ENCODE peak calls at places on chromosomes 13 and 19, in ten cellular contexts. E is spleen, I is heart left ventricle, K is stomach, F is uterus, J is right lobe of liver, G is IMR-90, Q is NB4, S is GM12878, Y is H54. U is an unnamed sample.

GRCh38 chr13:42899266-42899665 is 92.8 kb downstream of the EPSTI1 start:
- DNase-seq in I (no peak), Y (no peak), E (no peak), S (peak; percentile 12), K (no peak), J (no peak), G (no peak), Q (no peak), F (no peak), U (no peak)

GRCh38 chr13:99165753-99166587 is 34.7 kb upstream of the UBAC2 start:
- DNase-seq in S (no peak), K (no peak), I (no peak), E (no peak), Q (peak; percentile 25), G (no peak), Y (no peak), J (no peak), F (no peak), U (no peak)

GRCh38 chr13:40789275-40790231 is at the start of gene SLC25A15:
- DNase-seq in K (peak; percentile 87), G (peak; percentile 72), Q (peak; percentile 91), I (peak; percentile 90), J (peak; percentile 91), S (no peak), E (peak; percentile 95), F (peak; percentile 59), Y (peak; percentile 58), U (no peak)

GRCh38 chr19:32404213-32404938 is 1.2 kb upstream of the DPY19L3 start:
- DNase-seq in E (peak; percentile 81), F (no peak), Y (no peak), Q (peak; percentile 66), G (no peak), S (no peak), J (no peak), K (no peak), I (no peak), U (no peak)

GRCh38 chr13:110126391-110126961 is 180.5 kb downstream of the COL4A1 start:
- DNase-seq in K (no peak), E (no peak), J (no peak), Y (peak; percentile 84), S (no peak), G (peak; percentile 98), I (peak; percentile 74), Q (peak; percentile 59), F (peak; percentile 70), U (peak; percentile 91)

GRCh38 chr13:97934590-97934989 is 18.9 kb upstream of the IPO5 start:
- DNase-seq in J (no peak), Y (no peak), I (no peak), G (no peak), E (no peak), Q (no peak), K (no peak), F (no peak), S (no peak), U (no peak)

GRCh38 chr19:49809155-49809986 is 3.7 kb downstream of the FUZ start:
- DNase-seq in S (no peak), J (peak; percentile 84), K (peak; percentile 66), I (peak; percentile 85), F (peak; percentile 39), G (no peak), Y (no peak), E (peak; percentile 92), Q (no peak), U (no peak)

GRCh38 chr19:30719991-30720329 is 347.8 kb downstream of the ZNF536 start:
- DNase-seq in G (no peak), S (no peak), Y (no peak), E (no peak), Q (no peak), J (no peak), F (peak; percentile 28), K (no peak), I (no peak), U (no peak)

GRCh38 chr13:39567569-39567968 is 35.4 kb downstream of the LHFPL6 start:
- DNase-seq in S (no peak), F (no peak), G (no peak), K (no peak), J (no peak), Q (no peak), E (no peak), Y (no peak), I (no peak), U (no peak)

GRCh38 chr13:112894673-112895481 is 74.1 kb upstream of the MCF2L start:
- DNase-seq in S (no peak), J (peak; percentile 70), K (no peak), F (no peak), Q (peak; percentile 46), E (peak; percentile 82), I (peak; percentile 57), Y (no peak), G (no peak), U (no peak)
- TF ChIP-seq POLR2A in S (no peak), J (no peak), K (no peak), F (no peak), Q (no peak), E (no peak), I (no peak), Y (no peak), G (no peak), U (no peak)

GRCh38 chr19:18282788-18283141 is 1.3 kb upstream of the JUND start:
- DNase-seq in Y (no peak), F (peak; percentile 49), K (no peak), G (no peak), E (no peak), S (no peak), J (no peak), Q (peak; percentile 41), I (no peak), U (no peak)

GRCh38 chr19:18281082-18282020 is at the start of gene JUND:
- DNase-seq in Q (peak; percentile 97), F (peak; percentile 98), K (peak; percentile 99), S (peak; percentile 88), E (peak; percentile 99), G (peak; percentile 98), Y (peak; percentile 95), J (peak; percentile 99), I (peak; percentile 99), U (no peak)

GRCh38 chr19:18280247-18281081 is 958 bp downstream of the JUND start:
- DNase-seq in K (peak; percentile 84), J (peak; percentile 91), F (peak; percentile 76), Y (peak; percentile 86), I (peak; percentile 93), Q (peak; percentile 79), S (no peak), E (peak; percentile 98), G (peak; percentile 69), U (no peak)

GRCh38 chr19:18283338-18283737 is 1.9 kb upstream of the JUND start:
- DNase-seq in E (no peak), K (no peak), G (no peak), Y (no peak), I (no peak), Q (no peak), F (no peak), J (no peak), S (no peak), U (no peak)

DNA sequence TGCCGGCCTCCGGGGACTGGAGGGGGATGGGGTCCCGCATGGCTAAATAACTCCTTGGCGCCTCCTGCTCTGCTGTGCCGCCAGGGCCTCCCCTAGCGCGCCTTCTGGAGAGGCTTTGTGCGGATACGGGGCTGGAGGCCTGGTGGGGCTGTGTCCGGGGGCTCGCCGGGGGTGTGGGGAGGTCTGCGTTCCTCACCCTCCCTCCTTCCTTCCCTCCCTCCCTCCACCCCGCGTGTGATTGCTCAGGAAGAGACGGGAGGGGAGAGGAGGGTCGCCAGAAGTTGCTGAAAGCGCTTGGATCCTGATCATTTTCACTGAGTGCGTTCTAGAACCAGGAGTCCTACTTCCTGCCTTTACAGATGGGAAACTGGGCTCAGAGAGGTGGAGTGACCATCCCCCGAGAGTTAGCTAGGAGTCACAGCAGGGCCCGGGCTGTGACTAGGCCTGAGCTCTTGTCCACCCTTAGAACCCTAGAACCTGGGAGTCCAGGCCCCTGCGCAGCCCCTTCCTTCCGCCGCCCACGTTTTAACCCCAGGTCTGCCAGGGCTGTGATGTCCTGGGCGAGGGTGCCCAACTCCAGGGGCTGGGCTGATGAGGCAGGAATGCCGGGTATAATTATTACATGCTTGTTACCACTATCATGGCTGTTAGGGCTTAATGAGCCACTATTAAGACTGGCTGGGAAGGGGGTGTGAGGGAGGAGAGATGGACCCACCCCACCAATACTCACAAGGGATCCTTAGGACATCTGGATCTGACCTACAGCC is 782 bp upstream of the JUND start:
- DNase-seq in J (peak; percentile 73), S (no peak), Q (peak; percentile 93), E (peak; percentile 88), I (peak; percentile 78), G (no peak), K (no peak), F (no peak), Y (peak; percentile 55), U (peak; percentile 98)
- TF ChIP-seq POLR2A in J (no peak), S (peak; percentile 21), Q (no peak), E (peak; percentile 71), I (no peak), G (peak; percentile 80), K (peak; percentile 47), F (no peak), Y (peak; percentile 74), U (no peak)

DNA sequence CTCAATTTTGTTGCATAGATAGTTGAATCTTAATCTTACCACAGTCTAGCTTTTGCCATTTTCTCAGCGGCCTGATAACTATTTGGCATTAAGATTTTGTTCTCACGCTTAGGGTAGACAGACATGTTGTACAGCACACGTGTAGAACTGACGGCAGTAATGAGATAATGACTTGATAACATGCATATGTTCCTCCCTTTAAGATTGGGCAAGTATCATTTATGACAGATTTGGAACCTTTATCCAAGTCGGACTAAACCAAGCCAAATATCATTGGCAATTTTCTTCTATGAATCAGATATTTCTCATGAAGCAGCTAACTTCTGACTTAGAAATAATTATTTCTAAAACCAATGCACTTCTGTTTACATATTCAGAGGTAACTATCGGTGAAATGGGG is 205.5 kb downstream of the NDFIP2 start:
- DNase-seq in I (no peak), G (peak; percentile 5), K (no peak), Q (no peak), F (no peak), Y (no peak), J (no peak), E (no peak), S (no peak), U (no peak)
- TF ChIP-seq POLR2A in I (no peak), G (no peak), K (no peak), Q (no peak), F (no peak), Y (no peak), J (no peak), E (no peak), S (no peak), U (no peak)

GRCh38 chr19:52901842-52902241 is 4.4 kb upstream of the ZNF320 start:
- DNase-seq in K (no peak), F (no peak), Y (no peak), Q (no peak), G (no peak), J (no peak), S (no peak), I (no peak), E (no peak), U (no peak)

GRCh38 chr19:52898101-52898500 is 666 bp upstream of the ZNF320 start:
- DNase-seq in J (no peak), G (no peak), F (no peak), Y (no peak), K (no peak), E (peak; percentile 76), Q (no peak), S (no peak), I (no peak), U (no peak)

DNA sequence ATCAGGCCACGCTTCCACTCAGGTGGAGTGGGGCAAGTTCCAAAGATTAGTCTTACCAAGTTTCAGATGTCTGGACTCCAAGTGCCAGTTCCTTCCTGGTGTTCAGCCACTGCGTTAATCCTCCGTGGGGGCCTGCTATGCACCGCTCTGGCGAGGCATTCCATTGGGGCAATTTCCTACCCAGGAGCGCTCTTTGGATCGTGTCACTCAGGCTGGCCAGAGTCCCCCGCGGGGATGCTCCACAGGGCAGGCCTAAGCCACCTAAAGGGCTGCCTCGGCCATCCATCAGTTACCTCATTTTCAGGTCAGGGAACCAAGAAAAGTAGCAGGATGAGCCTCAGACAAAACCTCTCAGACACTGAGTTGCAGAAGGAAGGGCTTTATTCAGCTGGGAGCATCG is 6.6 kb upstream of the ZNF320 start:
- DNase-seq in Q (no peak), E (no peak), G (no peak), F (no peak), K (no peak), Y (no peak), I (no peak), J (no peak), S (no peak), U (no peak)
- TF ChIP-seq POLR2A in Q (no peak), E (no peak), G (no peak), F (no peak), K (no peak), Y (no peak), I (no peak), J (no peak), S (no peak), U (no peak)